ENCODE peak calls at places on chromosomes 6 and 20, in seven cellular contexts. One of them, this sample, is unnamed.

GRCh38 chr6:88008821-88009220 is 38.8 kb upstream of the SPACA1 start:
- DNase-seq in GM12878: no peak
- DNase-seq in HCT116: no peak
- DNase-seq in SK-N-SH: no peak
- DNase-seq in HepG2: no peak
- DNase-seq in H1: no peak
- DNase-seq in K562: no peak
- DNase-seq in this sample: no peak

GRCh38 chr6:35216832-35217811 is 3.4 kb downstream of the SCUBE3 start:
- DNase-seq in GM12878: no peak
- DNase-seq in HCT116: no peak
- DNase-seq in SK-N-SH: no peak
- DNase-seq in HepG2: no peak
- DNase-seq in H1: no peak
- DNase-seq in K562: no peak
- DNase-seq in this sample: no peak

GRCh38 chr6:9121551-9121950 is 686.2 kb upstream of the SLC35B3 start:
- DNase-seq in GM12878: no peak
- DNase-seq in HCT116: no peak
- DNase-seq in SK-N-SH: no peak
- DNase-seq in HepG2: no peak
- DNase-seq in H1: no peak
- DNase-seq in K562: no peak
- DNase-seq in this sample: no peak

GRCh38 chr6:122749451-122750050 is 30.0 kb upstream of the FABP7 start:
- DNase-seq in GM12878: no peak
- DNase-seq in HCT116: no peak
- DNase-seq in SK-N-SH: no peak
- DNase-seq in HepG2: no peak
- DNase-seq in H1: no peak
- DNase-seq in K562: no peak
- DNase-seq in this sample: no peak

GRCh38 chr6:45438849-45439406 is 61.2 kb upstream of the SUPT3H start:
- DNase-seq in GM12878: no peak
- DNase-seq in HCT116: peak
- DNase-seq in SK-N-SH: no peak
- DNase-seq in HepG2: no peak
- DNase-seq in H1: no peak
- DNase-seq in K562: peak
- DNase-seq in this sample: no peak

GRCh38 chr6:73652637-73653570 is 888 bp downstream of the SLC17A5 start:
- DNase-seq in GM12878: peak
- DNase-seq in HCT116: peak
- DNase-seq in SK-N-SH: peak
- DNase-seq in HepG2: peak
- DNase-seq in H1: peak
- DNase-seq in K562: peak
- DNase-seq in this sample: peak

GRCh38 chr6:140346461-140346860 is 972.0 kb upstream of the CITED2 start:
- DNase-seq in GM12878: no peak
- DNase-seq in HCT116: no peak
- DNase-seq in SK-N-SH: no peak
- DNase-seq in HepG2: no peak
- DNase-seq in H1: no peak
- DNase-seq in K562: no peak
- DNase-seq in this sample: no peak

GRCh38 chr6:129475477-129476247 is 234.3 kb downstream of the ARHGAP18 start:
- DNase-seq in GM12878: no peak
- DNase-seq in HCT116: no peak
- DNase-seq in SK-N-SH: no peak
- DNase-seq in HepG2: no peak
- DNase-seq in H1: no peak
- DNase-seq in K562: no peak
- DNase-seq in this sample: no peak

GRCh38 chr20:3092611-3093379 is 8.3 kb upstream of the AVP start:
- DNase-seq in GM12878: no peak
- DNase-seq in HCT116: no peak
- DNase-seq in SK-N-SH: peak
- DNase-seq in HepG2: no peak
- DNase-seq in H1: no peak
- DNase-seq in K562: no peak
- DNase-seq in this sample: no peak

GRCh38 chr6:66788579-66788978 is 1081.6 kb upstream of the EYS start:
- DNase-seq in GM12878: no peak
- DNase-seq in HCT116: no peak
- DNase-seq in SK-N-SH: no peak
- DNase-seq in HepG2: no peak
- DNase-seq in H1: no peak
- DNase-seq in K562: no peak
- DNase-seq in this sample: no peak

GRCh38 chr6:61809004-61809595 is 476.9 kb downstream of the KHDRBS2 start:
- DNase-seq in GM12878: no peak
- DNase-seq in HCT116: no peak
- DNase-seq in SK-N-SH: peak
- DNase-seq in HepG2: peak
- DNase-seq in H1: no peak
- DNase-seq in K562: peak
- DNase-seq in this sample: peak

GRCh38 chr6:79526897-79527296 is 10.3 kb downstream of the LCA5 start:
- DNase-seq in GM12878: no peak
- DNase-seq in HCT116: no peak
- DNase-seq in SK-N-SH: no peak
- DNase-seq in HepG2: no peak
- DNase-seq in H1: no peak
- DNase-seq in K562: peak
- DNase-seq in this sample: no peak

GRCh38 chr6:137866914-137867684 is at the start of gene TNFAIP3:
- DNase-seq in GM12878: peak
- DNase-seq in HCT116: peak
- DNase-seq in SK-N-SH: peak
- DNase-seq in HepG2: peak
- DNase-seq in H1: peak
- DNase-seq in K562: peak
- DNase-seq in this sample: peak

GRCh38 chr6:29631860-29632731 is 887 bp downstream of the GABBR1 start:
- DNase-seq in GM12878: no peak
- DNase-seq in HCT116: no peak
- DNase-seq in SK-N-SH: peak
- DNase-seq in HepG2: no peak
- DNase-seq in H1: no peak
- DNase-seq in K562: peak
- DNase-seq in this sample: peak

GRCh38 chr6:105178110-105178509 is 1.7 kb downstream of the POPDC3 start:
- DNase-seq in GM12878: no peak
- DNase-seq in HCT116: no peak
- DNase-seq in SK-N-SH: no peak
- DNase-seq in HepG2: no peak
- DNase-seq in H1: no peak
- DNase-seq in K562: no peak
- DNase-seq in this sample: no peak

GRCh38 chr6:38517005-38517404 is 122.7 kb downstream of the BTBD9 start:
- DNase-seq in GM12878: no peak
- DNase-seq in HCT116: no peak
- DNase-seq in SK-N-SH: no peak
- DNase-seq in HepG2: peak
- DNase-seq in H1: no peak
- DNase-seq in K562: no peak
- DNase-seq in this sample: no peak

GRCh38 chr6:25369043-25369442 is 89.9 kb downstream of the CARMIL1 start:
- DNase-seq in GM12878: no peak
- DNase-seq in HCT116: no peak
- DNase-seq in SK-N-SH: no peak
- DNase-seq in HepG2: no peak
- DNase-seq in H1: no peak
- DNase-seq in K562: no peak
- DNase-seq in this sample: no peak

GRCh38 chr6:134079406-134079921 is 27.0 kb upstream of the SLC2A12 start:
- DNase-seq in GM12878: no peak
- DNase-seq in HCT116: no peak
- DNase-seq in SK-N-SH: no peak
- DNase-seq in HepG2: no peak
- DNase-seq in H1: no peak
- DNase-seq in K562: no peak
- DNase-seq in this sample: no peak

GRCh38 chr20:8671366-8671943 is 397.4 kb upstream of the PLCB4 start:
- DNase-seq in GM12878: no peak
- DNase-seq in HCT116: no peak
- DNase-seq in SK-N-SH: no peak
- DNase-seq in HepG2: no peak
- DNase-seq in H1: no peak
- DNase-seq in K562: no peak
- DNase-seq in this sample: no peak

GRCh38 chr6:42201382-42201781 is 6.6 kb upstream of the GUCA1B start:
- DNase-seq in GM12878: no peak
- DNase-seq in HCT116: no peak
- DNase-seq in SK-N-SH: no peak
- DNase-seq in HepG2: no peak
- DNase-seq in H1: no peak
- DNase-seq in K562: no peak
- DNase-seq in this sample: no peak

GRCh38 chr6:111171577-111172400 is 84.5 kb downstream of the SLC16A10 start:
- DNase-seq in GM12878: no peak
- DNase-seq in HCT116: no peak
- DNase-seq in SK-N-SH: no peak
- DNase-seq in HepG2: no peak
- DNase-seq in H1: no peak
- DNase-seq in K562: no peak
- DNase-seq in this sample: no peak

GRCh38 chr20:57310821-57311514 is 18.6 kb upstream of the SPO11 start:
- DNase-seq in GM12878: no peak
- DNase-seq in HCT116: no peak
- DNase-seq in SK-N-SH: no peak
- DNase-seq in HepG2: no peak
- DNase-seq in H1: no peak
- DNase-seq in K562: no peak
- DNase-seq in this sample: no peak

GRCh38 chr20:57309544-57310115 is 20.0 kb upstream of the SPO11 start:
- DNase-seq in GM12878: no peak
- DNase-seq in HCT116: no peak
- DNase-seq in SK-N-SH: no peak
- DNase-seq in HepG2: no peak
- DNase-seq in H1: no peak
- DNase-seq in K562: no peak
- DNase-seq in this sample: no peak

GRCh38 chr20:57306747-57307146 is 22.9 kb upstream of the SPO11 start:
- DNase-seq in GM12878: no peak
- DNase-seq in HCT116: no peak
- DNase-seq in SK-N-SH: no peak
- DNase-seq in HepG2: no peak
- DNase-seq in H1: no peak
- DNase-seq in K562: no peak
- DNase-seq in this sample: no peak

GRCh38 chr20:57312138-57312537 is 17.5 kb upstream of the SPO11 start:
- DNase-seq in GM12878: no peak
- DNase-seq in HCT116: no peak
- DNase-seq in SK-N-SH: no peak
- DNase-seq in HepG2: no peak
- DNase-seq in H1: no peak
- DNase-seq in K562: no peak
- DNase-seq in this sample: no peak

GRCh38 chr20:57308451-57309410 is 20.9 kb upstream of the SPO11 start:
- DNase-seq in GM12878: no peak
- DNase-seq in HCT116: no peak
- DNase-seq in SK-N-SH: no peak
- DNase-seq in HepG2: no peak
- DNase-seq in H1: no peak
- DNase-seq in K562: peak
- DNase-seq in this sample: no peak
- TF ChIP-seq JUND in GM12878: no peak
- TF ChIP-seq JUND in HCT116: no peak
- TF ChIP-seq JUND in SK-N-SH: no peak
- TF ChIP-seq JUND in HepG2: no peak
- TF ChIP-seq JUND in H1: no peak
- TF ChIP-seq JUND in K562: peak
- TF ChIP-seq JUND in this sample: no peak

DNA sequence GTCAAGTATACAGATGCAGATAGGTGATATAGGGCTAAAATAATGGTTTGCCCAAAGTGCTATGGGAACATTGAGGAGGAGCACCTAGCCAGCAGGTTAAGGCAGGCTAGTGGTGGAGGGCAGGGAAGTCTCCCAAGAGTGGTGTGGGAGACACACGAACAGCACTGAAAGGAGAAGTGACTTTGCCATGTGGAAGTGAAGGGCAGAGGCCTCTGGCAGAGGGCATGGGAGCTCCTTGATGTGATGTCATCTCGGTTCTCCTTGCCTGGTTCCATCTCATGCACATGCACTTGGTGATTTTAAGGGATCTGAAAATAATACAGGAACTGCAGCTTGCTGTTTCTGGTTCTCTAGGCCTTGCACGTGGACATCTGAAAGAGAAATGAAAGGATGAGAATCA is 4.7 kb upstream of the MAP3K4 start:
- DNase-seq in GM12878: no peak
- DNase-seq in HCT116: no peak
- DNase-seq in SK-N-SH: no peak
- DNase-seq in HepG2: no peak
- DNase-seq in H1: no peak
- DNase-seq in K562: no peak
- DNase-seq in this sample: no peak
- TF ChIP-seq JUND in GM12878: no peak
- TF ChIP-seq JUND in HCT116: no peak
- TF ChIP-seq JUND in SK-N-SH: no peak
- TF ChIP-seq JUND in HepG2: no peak
- TF ChIP-seq JUND in H1: no peak
- TF ChIP-seq JUND in K562: no peak
- TF ChIP-seq JUND in this sample: no peak

DNA sequence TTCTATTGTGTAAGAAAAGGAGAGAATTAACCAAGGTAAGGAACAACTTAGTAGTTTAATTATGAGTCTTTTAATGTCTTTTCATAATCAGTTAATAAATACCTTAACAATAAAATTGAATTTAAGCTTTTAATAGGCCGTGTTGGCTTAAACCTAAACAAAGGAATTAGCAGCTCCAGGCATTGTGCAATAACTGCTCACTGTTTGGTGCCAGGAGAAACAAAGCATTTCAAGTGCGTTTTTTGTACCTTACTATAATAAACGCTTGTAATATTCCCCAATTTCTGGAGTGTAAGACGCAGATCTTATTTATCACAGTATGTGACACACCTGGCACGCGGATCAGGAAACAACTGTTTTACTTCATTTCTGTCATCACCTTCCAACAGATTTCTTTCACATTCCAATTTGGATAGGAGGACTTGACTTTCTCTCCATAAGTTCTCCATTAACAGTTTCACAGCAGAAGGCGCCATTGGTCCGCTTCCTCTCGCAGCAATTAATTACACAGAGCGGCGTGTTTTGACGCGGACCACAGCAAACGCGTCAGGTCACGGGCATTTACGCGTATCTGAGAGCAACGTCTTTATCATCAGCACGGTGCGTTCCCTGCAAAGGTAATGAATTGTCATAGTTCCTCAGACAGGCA is 335.8 kb upstream of the NT5E start:
- DNase-seq in GM12878: no peak
- DNase-seq in HCT116: no peak
- DNase-seq in SK-N-SH: no peak
- DNase-seq in HepG2: no peak
- DNase-seq in H1: no peak
- DNase-seq in K562: peak
- DNase-seq in this sample: no peak
- TF ChIP-seq JUND in GM12878: no peak
- TF ChIP-seq JUND in HCT116: no peak
- TF ChIP-seq JUND in SK-N-SH: no peak
- TF ChIP-seq JUND in HepG2: no peak
- TF ChIP-seq JUND in H1: no peak
- TF ChIP-seq JUND in K562: no peak
- TF ChIP-seq JUND in this sample: no peak

GRCh38 chr6:153117986-153118886 is 12.8 kb downstream of the RGS17 start:
- DNase-seq in GM12878: peak
- DNase-seq in HCT116: peak
- DNase-seq in SK-N-SH: no peak
- DNase-seq in HepG2: no peak
- DNase-seq in H1: no peak
- DNase-seq in K562: no peak
- DNase-seq in this sample: no peak
- TF ChIP-seq JUND in GM12878: peak
- TF ChIP-seq JUND in HCT116: peak
- TF ChIP-seq JUND in SK-N-SH: peak
- TF ChIP-seq JUND in HepG2: no peak
- TF ChIP-seq JUND in H1: no peak
- TF ChIP-seq JUND in K562: no peak
- TF ChIP-seq JUND in this sample: no peak